ENCODE peak calls at places on chromosome 4, in nine cellular contexts. U is IMR-90, M is NB4, N is sigmoid colon, V is A549, J is tibial nerve, L is spleen, C is transverse colon, O is H54. I is an unnamed sample.

GRCh38 chr4:3420606-3420955 is 21.2 kb upstream of the HGFAC start:
- DNase-seq in U (no peak), M (no peak), N (no peak), V (no peak), J (no peak), L (peak), C (no peak), O (no peak), I (no peak)

GRCh38 chr4:5664778-5665177 is 43.6 kb downstream of the EVC2 start:
- DNase-seq in U (no peak), M (no peak), N (no peak), V (no peak), J (no peak), L (no peak), C (no peak), O (no peak), I (no peak)

GRCh38 chr4:48905363-48906015 is 1.1 kb downstream of the OCIAD2 start:
- DNase-seq in U (peak), M (peak), N (no peak), V (peak), J (no peak), L (no peak), C (peak), O (no peak), I (no peak)

GRCh38 chr4:849478-850175 is 23.7 kb upstream of the CPLX1 start:
- DNase-seq in U (no peak), M (no peak), N (no peak), V (no peak), J (no peak), L (peak), C (no peak), O (no peak), I (no peak)

GRCh38 chr4:142095886-142096605 is 459.7 kb downstream of the IL15 start:
- DNase-seq in U (peak), M (no peak), N (peak), V (peak), J (peak), L (no peak), C (no peak), O (peak), I (no peak)

GRCh38 chr4:173217727-173218126 is 49.1 kb downstream of the GALNT7 start:
- DNase-seq in U (peak), M (peak), N (no peak), V (no peak), J (no peak), L (no peak), C (no peak), O (no peak), I (no peak)

GRCh38 chr4:152536545-152537182 is 772 bp upstream of the FBXW7 start:
- DNase-seq in U (peak), M (peak), N (no peak), V (peak), J (peak), L (peak), C (peak), O (no peak), I (no peak)

GRCh38 chr4:114399085-114399484 is 199.5 kb upstream of the UGT8 start:
- DNase-seq in U (no peak), M (no peak), N (no peak), V (no peak), J (no peak), L (no peak), C (no peak), O (no peak), I (no peak)

GRCh38 chr4:76666940-76667532 is 230.9 kb downstream of the SOWAHB start:
- DNase-seq in U (no peak), M (no peak), N (no peak), V (no peak), J (no peak), L (no peak), C (peak), O (no peak), I (no peak)

GRCh38 chr4:156594619-156595018 is 377.0 kb downstream of the PDGFC start:
- DNase-seq in U (no peak), M (no peak), N (peak), V (no peak), J (peak), L (peak), C (peak), O (no peak), I (no peak)

GRCh38 chr4:74423101-74423500 is 21.8 kb upstream of the AREG start:
- DNase-seq in U (peak), M (no peak), N (no peak), V (no peak), J (no peak), L (no peak), C (no peak), O (no peak), I (no peak)

GRCh38 chr4:93994175-93994994 is 165.8 kb downstream of the ATOH1 start:
- DNase-seq in U (no peak), M (no peak), N (no peak), V (no peak), J (no peak), L (no peak), C (no peak), O (no peak), I (no peak)

GRCh38 chr4:14379148-14379547 is 623.1 kb upstream of the CPEB2 start:
- DNase-seq in U (no peak), M (no peak), N (no peak), V (no peak), J (no peak), L (no peak), C (no peak), O (no peak), I (no peak)

GRCh38 chr4:48985976-48986653 is at the start of gene CWH43:
- DNase-seq in U (no peak), M (no peak), N (no peak), V (no peak), J (no peak), L (no peak), C (peak), O (no peak), I (peak)

GRCh38 chr4:152478456-152479237 is 57.2 kb downstream of the FBXW7 start:
- DNase-seq in U (peak), M (no peak), N (no peak), V (no peak), J (no peak), L (no peak), C (no peak), O (no peak), I (no peak)

GRCh38 chr4:174156239-174156826 is 127.1 kb downstream of the FBXO8 start:
- DNase-seq in U (peak), M (peak), N (no peak), V (peak), J (no peak), L (no peak), C (no peak), O (no peak), I (no peak)

GRCh38 chr4:5164221-5164912 is 113.1 kb downstream of the STK32B start:
- DNase-seq in U (no peak), M (no peak), N (no peak), V (no peak), J (no peak), L (no peak), C (no peak), O (no peak), I (no peak)

GRCh38 chr4:110586137-110586850 is 36.6 kb downstream of the PITX2 start:
- DNase-seq in U (peak), M (peak), N (no peak), V (peak), J (no peak), L (no peak), C (no peak), O (peak), I (no peak)

GRCh38 chr4:71268156-71268555 is 70.7 kb upstream of the SLC4A4 start:
- DNase-seq in U (peak), M (no peak), N (no peak), V (no peak), J (no peak), L (no peak), C (no peak), O (no peak), I (no peak)

GRCh38 chr4:101724093-101724492 is 66.4 kb upstream of the BANK1 start:
- DNase-seq in U (no peak), M (no peak), N (no peak), V (no peak), J (no peak), L (no peak), C (no peak), O (no peak), I (no peak)

GRCh38 chr4:5746829-5747745 is 36.1 kb downstream of the EVC start:
- DNase-seq in U (peak), M (no peak), N (no peak), V (no peak), J (no peak), L (no peak), C (no peak), O (no peak), I (no peak)

GRCh38 chr4:37685726-37686372 is 327 bp downstream of the RELL1 start:
- DNase-seq in U (peak), M (peak), N (peak), V (peak), J (peak), L (no peak), C (peak), O (peak), I (no peak)

GRCh38 chr4:86338989-86339388 is 20.9 kb downstream of the MAPK10 start:
- DNase-seq in U (peak), M (no peak), N (no peak), V (peak), J (no peak), L (no peak), C (no peak), O (peak), I (no peak)

GRCh38 chr4:19135886-19136633 is 1114.5 kb upstream of the LCORL start:
- DNase-seq in U (no peak), M (no peak), N (no peak), V (no peak), J (no peak), L (no peak), C (no peak), O (no peak), I (no peak)

GRCh38 chr4:75924309-75924708 is 16.5 kb downstream of the NAAA start:
- DNase-seq in U (no peak), M (no peak), N (no peak), V (no peak), J (no peak), L (no peak), C (no peak), O (no peak), I (no peak)

GRCh38 chr4:169337510-169337909 is 66.8 kb upstream of the SH3RF1 start:
- DNase-seq in U (peak), M (no peak), N (no peak), V (no peak), J (no peak), L (no peak), C (no peak), O (no peak), I (no peak)

GRCh38 chr4:152590179-152591031 is 54.5 kb upstream of the FBXW7 start:
- DNase-seq in U (peak), M (no peak), N (peak), V (no peak), J (no peak), L (no peak), C (no peak), O (peak), I (no peak)

DNA sequence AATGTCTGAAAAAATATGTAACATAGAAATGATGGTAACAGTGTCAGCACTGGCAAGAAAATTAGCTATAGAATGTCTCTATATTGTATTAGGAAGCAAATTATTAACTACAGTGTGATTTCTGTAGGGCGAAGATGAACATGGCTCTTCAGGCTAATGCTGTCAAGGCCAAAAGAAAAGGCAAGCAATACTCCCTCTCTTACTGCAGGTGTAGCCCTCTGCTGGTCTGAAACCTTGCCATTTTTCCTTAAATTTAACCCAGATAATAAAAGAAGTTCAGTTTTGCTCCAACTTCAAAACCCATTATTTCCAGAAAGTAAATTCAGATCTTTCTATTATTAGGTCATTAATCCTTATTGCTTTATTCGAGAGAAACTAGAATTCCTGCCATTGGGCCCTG is 215.9 kb downstream of the LRBA start:
- DNase-seq in U (no peak), M (no peak), N (no peak), V (no peak), J (no peak), L (no peak), C (no peak), O (no peak), I (no peak)
- TF ChIP-seq POLR2A in U (no peak), M (no peak), N (no peak), V (no peak), J (no peak), L (no peak), C (no peak), O (no peak), I (no peak)

GRCh38 chr4:7466215-7466614 is 31.5 kb upstream of the PSAPL1 start:
- DNase-seq in U (no peak), M (no peak), N (no peak), V (no peak), J (no peak), L (no peak), C (no peak), O (no peak), I (no peak)
- TF ChIP-seq POLR2A in U (no peak), M (no peak), N (no peak), V (no peak), J (no peak), L (no peak), C (no peak), O (no peak), I (no peak)

DNA sequence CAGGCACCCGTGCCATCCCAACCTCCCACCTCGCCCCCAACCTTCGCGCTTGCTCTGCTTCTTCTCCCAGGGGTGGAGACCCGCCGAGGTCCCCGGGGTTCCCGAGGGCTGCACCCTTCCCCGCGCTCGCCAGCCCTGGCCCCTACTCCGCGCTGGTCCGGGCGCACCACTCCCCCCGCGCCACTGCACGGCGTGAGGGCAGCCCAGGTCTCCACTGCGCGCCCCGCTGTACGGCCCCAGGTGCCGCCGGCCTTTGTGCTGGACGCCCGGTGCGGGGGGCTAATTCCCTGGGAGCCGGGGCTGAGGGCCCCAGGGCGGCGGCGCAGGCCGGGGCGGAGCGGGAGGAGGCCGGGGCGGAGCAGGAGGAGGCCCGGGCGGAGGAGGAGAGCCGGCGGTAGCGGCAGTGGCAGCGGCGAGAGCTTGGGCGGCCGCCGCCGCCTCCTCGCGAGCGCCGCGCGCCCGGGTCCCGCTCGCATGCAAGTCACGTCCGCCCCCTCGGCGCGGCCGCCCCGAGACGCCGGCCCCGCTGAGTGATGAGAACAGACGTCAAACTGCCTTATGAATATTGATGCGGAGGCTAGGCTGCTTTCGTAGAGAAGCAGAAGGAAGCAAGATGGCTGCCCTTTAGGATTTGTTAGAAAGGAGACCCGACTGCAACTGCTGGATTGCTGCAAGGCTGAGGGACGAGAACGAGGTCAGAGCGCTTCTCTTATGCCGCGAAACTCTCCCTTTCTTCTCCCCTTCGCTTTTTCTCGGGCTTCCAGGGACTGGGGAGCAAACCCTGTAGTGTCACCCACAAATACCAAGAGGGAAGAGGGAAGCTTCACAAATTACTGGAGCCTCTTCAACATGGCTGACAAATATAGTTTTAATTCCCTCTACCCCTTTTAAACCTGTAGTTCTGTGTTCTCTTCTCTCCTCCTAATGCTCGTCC is at the start of gene TET2:
- DNase-seq in U (peak), M (peak), N (peak), V (peak), J (peak), L (peak), C (peak), O (peak), I (peak)
- TF ChIP-seq POLR2A in U (peak), M (peak), N (peak), V (peak), J (peak), L (peak), C (peak), O (peak), I (peak)

GRCh38 chr4:184795214-184795844 is 30.4 kb downstream of the ACSL1 start:
- DNase-seq in U (no peak), M (no peak), N (no peak), V (no peak), J (no peak), L (no peak), C (no peak), O (no peak), I (no peak)

GRCh38 chr4:184794470-184794869 is 31.3 kb downstream of the ACSL1 start:
- DNase-seq in U (no peak), M (no peak), N (no peak), V (no peak), J (no peak), L (peak), C (no peak), O (no peak), I (no peak)

GRCh38 chr4:184792950-184793555 is 32.7 kb downstream of the ACSL1 start:
- DNase-seq in U (peak), M (peak), N (no peak), V (no peak), J (no peak), L (peak), C (no peak), O (peak), I (no peak)

GRCh38 chr4:184793735-184794355 is 31.9 kb downstream of the ACSL1 start:
- DNase-seq in U (no peak), M (no peak), N (no peak), V (no peak), J (no peak), L (no peak), C (no peak), O (no peak), I (no peak)

DNA sequence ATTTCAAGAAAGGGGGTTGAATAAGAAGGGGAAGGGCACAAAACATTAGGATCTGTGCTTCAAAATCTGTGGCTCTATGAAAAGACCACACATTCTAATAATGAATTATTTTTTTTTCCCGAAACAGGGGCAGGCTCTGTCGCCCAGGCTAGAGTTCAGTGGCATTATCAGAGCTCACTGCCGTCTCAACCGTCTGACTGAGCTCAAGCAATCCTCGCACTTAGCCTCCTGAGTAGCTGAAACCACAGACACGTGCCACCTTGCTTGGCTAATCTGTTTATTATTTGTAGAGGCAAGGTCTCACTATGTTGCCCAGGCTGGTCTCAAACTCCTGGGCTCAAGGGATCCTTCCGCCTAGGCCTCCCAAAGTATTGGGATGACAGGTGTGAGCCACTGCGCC is 33.4 kb downstream of the ACSL1 start:
- DNase-seq in U (no peak), M (no peak), N (no peak), V (no peak), J (no peak), L (peak), C (no peak), O (no peak), I (no peak)
- TF ChIP-seq POLR2A in U (no peak), M (no peak), N (no peak), V (no peak), J (no peak), L (no peak), C (no peak), O (no peak), I (no peak)

DNA sequence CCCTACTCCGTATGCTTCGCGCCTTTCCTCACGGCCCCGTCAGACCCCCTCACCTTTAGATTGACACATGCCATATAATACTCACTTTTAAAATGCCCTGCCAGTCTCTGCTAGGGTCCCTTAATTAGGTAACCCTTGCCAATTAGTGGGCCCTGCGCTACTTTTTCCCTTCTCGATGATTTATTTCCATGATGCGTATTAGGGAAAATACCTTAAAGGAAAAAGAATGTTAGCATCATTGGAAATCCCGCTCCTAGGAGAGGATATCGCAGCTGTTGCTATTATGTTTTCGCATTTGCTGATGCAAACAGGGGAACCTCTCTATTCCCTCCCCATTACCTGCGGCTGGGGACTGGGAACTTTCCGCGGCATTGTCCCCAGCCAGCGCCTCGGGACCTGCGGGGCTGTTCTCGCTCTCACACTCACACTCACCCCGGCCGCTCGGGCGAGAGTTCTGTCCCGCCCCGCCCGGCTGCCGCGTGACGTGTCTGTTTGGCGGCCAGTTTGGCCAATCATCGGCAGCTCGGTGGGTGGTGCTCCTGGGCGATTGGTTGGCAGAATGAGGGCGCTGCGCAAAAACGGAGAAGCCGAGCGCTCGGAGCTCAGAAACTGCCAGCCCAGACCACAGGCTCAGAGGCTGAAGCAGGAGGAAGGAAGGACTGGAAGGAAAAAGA is at the start of gene PCDH10:
- DNase-seq in U (peak), M (no peak), N (peak), V (peak), J (peak), L (peak), C (peak), O (no peak), I (peak)
- TF ChIP-seq POLR2A in U (peak), M (no peak), N (no peak), V (peak), J (peak), L (peak), C (no peak), O (peak), I (no peak)